ENCODE peak calls at places on chromosomes 6 and 20, in nine cellular contexts. One of them, this sample, is unnamed.

GRCh38 chr6:87250019-87250418 is 72.4 kb upstream of the SMIM8 start:
- DNase-seq in EL: no peak
- DNase-seq in neuronal stem cell: no peak
- DNase-seq in A549: no peak
- DNase-seq in NB4: no peak
- DNase-seq in NCI-H1417 treated with DMSO at 0.1 percent for 48 hours: no peak
- DNase-seq in T-helper 1 cell: no peak
- DNase-seq in cardiac muscle cell: no peak
- DNase-seq in heart left ventricle: no peak
- DNase-seq in this sample: no peak

GRCh38 chr20:35303382-35303734 is 11.1 kb upstream of the FAM83C start:
- DNase-seq in EL: no peak
- DNase-seq in neuronal stem cell: no peak
- DNase-seq in A549: no peak
- DNase-seq in NB4: no peak
- DNase-seq in NCI-H1417 treated with DMSO at 0.1 percent for 48 hours: no peak
- DNase-seq in T-helper 1 cell: no peak
- DNase-seq in cardiac muscle cell: no peak
- DNase-seq in heart left ventricle: no peak
- DNase-seq in this sample: no peak

GRCh38 chr20:16526433-16527380 is 46.5 kb downstream of the KIF16B start:
- DNase-seq in EL: no peak
- DNase-seq in neuronal stem cell: no peak
- DNase-seq in A549: no peak
- DNase-seq in NB4: no peak
- DNase-seq in NCI-H1417 treated with DMSO at 0.1 percent for 48 hours: no peak
- DNase-seq in T-helper 1 cell: no peak
- DNase-seq in cardiac muscle cell: no peak
- DNase-seq in heart left ventricle: no peak
- DNase-seq in this sample: no peak

GRCh38 chr6:52620906-52621190 is 44.0 kb upstream of the TRAM2 start:
- DNase-seq in EL: no peak
- DNase-seq in neuronal stem cell: no peak
- DNase-seq in A549: no peak
- DNase-seq in NB4: no peak
- DNase-seq in NCI-H1417 treated with DMSO at 0.1 percent for 48 hours: no peak
- DNase-seq in T-helper 1 cell: no peak
- DNase-seq in cardiac muscle cell: no peak
- DNase-seq in heart left ventricle: no peak
- DNase-seq in this sample: no peak

GRCh38 chr6:41561386-41561785 is 15.2 kb downstream of the FOXP4 start:
- DNase-seq in EL: no peak
- DNase-seq in neuronal stem cell: no peak
- DNase-seq in A549: no peak
- DNase-seq in NB4: no peak
- DNase-seq in NCI-H1417 treated with DMSO at 0.1 percent for 48 hours: no peak
- DNase-seq in T-helper 1 cell: no peak
- DNase-seq in cardiac muscle cell: no peak
- DNase-seq in heart left ventricle: no peak
- DNase-seq in this sample: peak; percentile 14

GRCh38 chr20:5779071-5779470 is 28.9 kb downstream of the SHLD1 start:
- DNase-seq in EL: no peak
- DNase-seq in neuronal stem cell: no peak
- DNase-seq in A549: no peak
- DNase-seq in NB4: no peak
- DNase-seq in NCI-H1417 treated with DMSO at 0.1 percent for 48 hours: no peak
- DNase-seq in T-helper 1 cell: no peak
- DNase-seq in cardiac muscle cell: no peak
- DNase-seq in heart left ventricle: no peak
- DNase-seq in this sample: no peak

GRCh38 chr6:12148317-12148801 is 136.2 kb downstream of the HIVEP1 start:
- DNase-seq in EL: peak; percentile 85
- DNase-seq in neuronal stem cell: no peak
- DNase-seq in A549: peak; percentile 33
- DNase-seq in NB4: no peak
- DNase-seq in NCI-H1417 treated with DMSO at 0.1 percent for 48 hours: no peak
- DNase-seq in T-helper 1 cell: no peak
- DNase-seq in cardiac muscle cell: no peak
- DNase-seq in heart left ventricle: no peak
- DNase-seq in this sample: no peak

GRCh38 chr6:101761124-101761601 is 367.7 kb downstream of the GRIK2 start:
- DNase-seq in EL: peak; percentile 83
- DNase-seq in neuronal stem cell: no peak
- DNase-seq in A549: peak; percentile 1
- DNase-seq in NB4: peak; percentile 81
- DNase-seq in NCI-H1417 treated with DMSO at 0.1 percent for 48 hours: no peak
- DNase-seq in T-helper 1 cell: no peak
- DNase-seq in cardiac muscle cell: peak; percentile 34
- DNase-seq in heart left ventricle: no peak
- DNase-seq in this sample: no peak

GRCh38 chr20:30500829-30501440 is 756.5 kb upstream of the DEFB115 start:
- DNase-seq in EL: no peak
- DNase-seq in neuronal stem cell: no peak
- DNase-seq in A549: no peak
- DNase-seq in NB4: no peak
- DNase-seq in NCI-H1417 treated with DMSO at 0.1 percent for 48 hours: no peak
- DNase-seq in T-helper 1 cell: no peak
- DNase-seq in cardiac muscle cell: no peak
- DNase-seq in heart left ventricle: no peak
- DNase-seq in this sample: no peak

GRCh38 chr6:168157272-168158007 is 78.4 kb upstream of the FRMD1 start:
- DNase-seq in EL: peak; percentile 74
- DNase-seq in neuronal stem cell: no peak
- DNase-seq in A549: peak; percentile 42
- DNase-seq in NB4: no peak
- DNase-seq in NCI-H1417 treated with DMSO at 0.1 percent for 48 hours: no peak
- DNase-seq in T-helper 1 cell: peak; percentile 8
- DNase-seq in cardiac muscle cell: no peak
- DNase-seq in heart left ventricle: no peak
- DNase-seq in this sample: no peak

GRCh38 chr6:161198176-161198575 is 75.7 kb downstream of the AGPAT4 start:
- DNase-seq in EL: peak; percentile 10
- DNase-seq in neuronal stem cell: no peak
- DNase-seq in A549: no peak
- DNase-seq in NB4: peak; percentile 42
- DNase-seq in NCI-H1417 treated with DMSO at 0.1 percent for 48 hours: no peak
- DNase-seq in T-helper 1 cell: no peak
- DNase-seq in cardiac muscle cell: no peak
- DNase-seq in heart left ventricle: no peak
- DNase-seq in this sample: no peak

GRCh38 chr20:60632420-60633262 is 619.4 kb upstream of the CDH4 start:
- DNase-seq in EL: no peak
- DNase-seq in neuronal stem cell: no peak
- DNase-seq in A549: no peak
- DNase-seq in NB4: peak; percentile 52
- DNase-seq in NCI-H1417 treated with DMSO at 0.1 percent for 48 hours: no peak
- DNase-seq in T-helper 1 cell: no peak
- DNase-seq in cardiac muscle cell: no peak
- DNase-seq in heart left ventricle: no peak
- DNase-seq in this sample: no peak

This sample was measured in B cell.